ENCODE peak calls at places on chromosomes 6 and 20, in six cellular contexts. R, E, D, I, Y and H are unnamed samples.

GRCh38 chr6:154705471-154706113 is 27.6 kb upstream of the SCAF8 start:
- DNase-seq in R (no peak), E (no peak), Y (peak; percentile 2), I (no peak), D (no peak), H (peak; percentile 14)

GRCh38 chr6:36743538-36744441 is 46.2 kb downstream of the RAB44 start:
- DNase-seq in D (no peak), E (no peak), I (no peak), Y (no peak), R (peak; percentile 83), H (no peak)

GRCh38 chr6:5337573-5337972 is 76.3 kb downstream of the FARS2 start:
- DNase-seq in D (no peak), Y (no peak), R (no peak), I (no peak), E (no peak), H (no peak)

GRCh38 chr20:62365814-62366369 is 1.2 kb downstream of the LAMA5 start:
- DNase-seq in E (peak; percentile 39), R (peak; percentile 81), D (no peak), Y (no peak), I (peak; percentile 14), H (no peak)

GRCh38 chr20:20713244-20713765 is 861 bp upstream of the RALGAPA2 start:
- DNase-seq in R (peak; percentile 32), E (no peak), D (no peak), Y (no peak), I (no peak), H (no peak)

GRCh38 chr6:83341765-83342164 is 89.1 kb downstream of the ME1 start:
- DNase-seq in I (no peak), E (no peak), R (no peak), Y (no peak), D (no peak), H (no peak)

GRCh38 chr20:4108495-4109306 is 93.3 kb upstream of the RNF24 start:
- DNase-seq in E (peak; percentile 84), I (peak; percentile 50), Y (peak; percentile 90), R (peak; percentile 83), D (peak; percentile 42), H (peak; percentile 45)

GRCh38 chr6:166221040-166221439 is 53.4 kb upstream of the TBXT start:
- DNase-seq in E (no peak), R (no peak), I (no peak), Y (no peak), D (no peak), H (peak; percentile 61)

GRCh38 chr6:9456241-9456658 is 958.6 kb downstream of the TFAP2A start:
- DNase-seq in D (no peak), I (no peak), E (peak; percentile 84), Y (no peak), R (no peak), H (no peak)

GRCh38 chr20:23917024-23917725 is 37.6 kb upstream of the CST5 start:
- DNase-seq in E (no peak), I (no peak), R (no peak), D (no peak), Y (no peak), H (no peak)

GRCh38 chr20:62879275-62880146 is 17.9 kb upstream of the TCFL5 start:
- DNase-seq in D (no peak), E (peak; percentile 48), Y (no peak), I (no peak), R (no peak), H (no peak)

GRCh38 chr6:163728442-163729126 is 314.1 kb downstream of the QKI start:
- DNase-seq in Y (no peak), D (no peak), R (no peak), I (no peak), E (no peak), H (peak; percentile 43)

GRCh38 chr6:18260448-18261106 is 3.8 kb downstream of the DEK start:
- DNase-seq in R (peak; percentile 69), D (no peak), I (no peak), E (no peak), Y (no peak), H (peak; percentile 19)

GRCh38 chr6:3744901-3745470 is 6.5 kb downstream of the PXDC1 start:
- DNase-seq in D (no peak), R (no peak), Y (no peak), I (peak; percentile 66), E (no peak), H (no peak)

GRCh38 chr6:7631466-7631865 is 41.5 kb downstream of the SNRNP48 start:
- DNase-seq in E (no peak), I (no peak), Y (no peak), R (no peak), D (no peak), H (no peak)

GRCh38 chr6:30743099-30744053 is 889 bp upstream of the FLOT1 start:
- DNase-seq in Y (no peak), I (peak; percentile 44), E (peak; percentile 51), R (peak; percentile 33), D (peak; percentile 19), H (peak; percentile 32)

GRCh38 chr6:14582731-14583130 is 465.2 kb downstream of the CD83 start:
- DNase-seq in I (no peak), R (no peak), E (no peak), Y (no peak), D (no peak), H (no peak)

GRCh38 chr20:62485701-62486089 is 9.9 kb upstream of the GATA5 start:
- DNase-seq in I (no peak), Y (no peak), D (no peak), R (no peak), E (no peak), H (no peak)

GRCh38 chr6:4291453-4292403 is 156.4 kb upstream of the ECI2 start:
- DNase-seq in Y (no peak), I (no peak), R (peak; percentile 35), D (no peak), E (peak; percentile 54), H (no peak)

GRCh38 chr6:113006494-113006893 is 659.4 kb downstream of the RFPL4B start:
- DNase-seq in D (no peak), E (no peak), I (no peak), R (no peak), Y (no peak), H (no peak)

GRCh38 chr6:131377112-131377511 is 195.9 kb upstream of the ARG1 start:
- DNase-seq in R (no peak), E (no peak), D (no peak), I (no peak), Y (no peak), H (no peak)

GRCh38 chr6:133837801-133838349 is 51.0 kb upstream of the TCF21 start:
- DNase-seq in Y (peak; percentile 20), R (peak; percentile 77), E (peak; percentile 39), I (peak; percentile 74), D (peak; percentile 34), H (peak; percentile 16)

GRCh38 chr20:13259921-13260320 is 38.8 kb downstream of the ISM1 start:
- DNase-seq in D (no peak), R (no peak), I (no peak), Y (no peak), E (no peak), H (no peak)

GRCh38 chr6:46381057-46381456 is 110.2 kb downstream of the RCAN2 start:
- DNase-seq in R (no peak), Y (no peak), D (no peak), E (no peak), I (no peak), H (no peak)

GRCh38 chr6:103268335-103268734 is 1591.4 kb downstream of the HACE1 start:
- DNase-seq in D (no peak), E (no peak), R (no peak), I (no peak), Y (no peak), H (no peak)

GRCh38 chr20:44566018-44566417 is 16.4 kb upstream of the PKIG start:
- DNase-seq in I (no peak), R (peak; percentile 50), E (no peak), Y (no peak), D (no peak), H (no peak)

GRCh38 chr20:17227669-17228623 is 1.1 kb downstream of the PCSK2 start:
- DNase-seq in D (no peak), I (no peak), Y (no peak), R (peak; percentile 9), E (peak; percentile 60), H (no peak)

GRCh38 chr20:3082306-3082951 is 2.1 kb downstream of the AVP start:
- DNase-seq in Y (no peak), E (peak; percentile 41), D (no peak), R (no peak), I (no peak), H (no peak)

GRCh38 chr6:106069478-106069877 is 16.7 kb upstream of the PRDM1 start:
- DNase-seq in D (no peak), R (peak; percentile 84), Y (no peak), I (no peak), E (no peak), H (no peak)